ENCODE peak calls at places on chromosomes 7 and 10, in seven cellular contexts. One of them, this sample, is unnamed. For H3K27me3, the result is how much of the 10 kb centered on the place peaks cover.

GRCh38 chr7:107495516-107495915 is 25.7 kb downstream of the GPR22 start:
- DNase-seq in uterus: no peak
- DNase-seq in H1: no peak
- DNase-seq in thyroid gland: no peak
- DNase-seq in body of pancreas: no peak
- DNase-seq in right lobe of liver: no peak
- DNase-seq in IMR-90: no peak
- DNase-seq in this sample: no peak

GRCh38 chr10:11506247-11506789 is 105.1 kb downstream of the USP6NL start:
- DNase-seq in uterus: no peak
- DNase-seq in H1: no peak
- DNase-seq in thyroid gland: no peak
- DNase-seq in body of pancreas: no peak
- DNase-seq in right lobe of liver: no peak
- DNase-seq in IMR-90: no peak
- DNase-seq in this sample: no peak

GRCh38 chr7:17408245-17408903 is 109.9 kb downstream of the AHR start:
- DNase-seq in uterus: no peak
- DNase-seq in H1: no peak
- DNase-seq in thyroid gland: peak
- DNase-seq in body of pancreas: peak
- DNase-seq in right lobe of liver: peak
- DNase-seq in IMR-90: peak
- DNase-seq in this sample: peak

GRCh38 chr7:44290250-44290616 is 35.2 kb downstream of the CAMK2B start:
- DNase-seq in uterus: no peak
- DNase-seq in H1: peak
- DNase-seq in thyroid gland: peak
- DNase-seq in body of pancreas: peak
- DNase-seq in right lobe of liver: peak
- DNase-seq in IMR-90: no peak
- DNase-seq in this sample: peak

GRCh38 chr10:4215485-4215884 is 430.5 kb upstream of the KLF6 start:
- DNase-seq in uterus: no peak
- DNase-seq in H1: no peak
- DNase-seq in thyroid gland: no peak
- DNase-seq in body of pancreas: no peak
- DNase-seq in right lobe of liver: no peak
- DNase-seq in IMR-90: no peak
- DNase-seq in this sample: no peak

GRCh38 chr10:27240212-27240890 is at the start of gene ACBD5:
- DNase-seq in uterus: peak
- DNase-seq in H1: peak
- DNase-seq in thyroid gland: peak
- DNase-seq in body of pancreas: peak
- DNase-seq in right lobe of liver: peak
- DNase-seq in IMR-90: peak
- DNase-seq in this sample: peak

GRCh38 chr10:47354162-47354561 is 6.0 kb downstream of the RBP3 start:
- DNase-seq in uterus: no peak
- DNase-seq in H1: no peak
- DNase-seq in thyroid gland: no peak
- DNase-seq in body of pancreas: no peak
- DNase-seq in right lobe of liver: no peak
- DNase-seq in IMR-90: peak
- DNase-seq in this sample: no peak

GRCh38 chr10:12401466-12401865 is 52.1 kb downstream of the CAMK1D start:
- DNase-seq in uterus: no peak
- DNase-seq in H1: peak
- DNase-seq in thyroid gland: no peak
- DNase-seq in body of pancreas: no peak
- DNase-seq in right lobe of liver: no peak
- DNase-seq in IMR-90: no peak
- DNase-seq in this sample: no peak

GRCh38 chr7:17690030-17690429 is 250.3 kb downstream of the SNX13 start:
- DNase-seq in uterus: no peak
- DNase-seq in H1: no peak
- DNase-seq in thyroid gland: no peak
- DNase-seq in body of pancreas: no peak
- DNase-seq in right lobe of liver: no peak
- DNase-seq in IMR-90: peak
- DNase-seq in this sample: no peak

GRCh38 chr10:116038259-116038658 is 234.7 kb downstream of the GFRA1 start:
- DNase-seq in uterus: peak
- DNase-seq in H1: no peak
- DNase-seq in thyroid gland: peak
- DNase-seq in body of pancreas: peak
- DNase-seq in right lobe of liver: peak
- DNase-seq in IMR-90: peak
- DNase-seq in this sample: no peak

GRCh38 chr7:106820321-106821217 is 44.5 kb upstream of the PIK3CG start:
- DNase-seq in uterus: no peak
- DNase-seq in H1: no peak
- DNase-seq in thyroid gland: no peak
- DNase-seq in body of pancreas: no peak
- DNase-seq in right lobe of liver: no peak
- DNase-seq in IMR-90: no peak
- DNase-seq in this sample: no peak

GRCh38 chr7:917255-918117 is 37.0 kb downstream of the ADAP1 start:
- DNase-seq in uterus: no peak
- DNase-seq in H1: no peak
- DNase-seq in thyroid gland: peak
- DNase-seq in body of pancreas: peak
- DNase-seq in right lobe of liver: no peak
- DNase-seq in IMR-90: no peak
- DNase-seq in this sample: no peak

GRCh38 chr7:80498481-80499349 is 13.1 kb downstream of the GNAT3 start:
- DNase-seq in uterus: no peak
- DNase-seq in H1: no peak
- DNase-seq in thyroid gland: no peak
- DNase-seq in body of pancreas: no peak
- DNase-seq in right lobe of liver: no peak
- DNase-seq in IMR-90: peak
- DNase-seq in this sample: no peak

GRCh38 chr7:14899065-14899464 is 3.5 kb downstream of the DGKB start:
- DNase-seq in uterus: peak
- DNase-seq in H1: no peak
- DNase-seq in thyroid gland: no peak
- DNase-seq in body of pancreas: no peak
- DNase-seq in right lobe of liver: no peak
- DNase-seq in IMR-90: no peak
- DNase-seq in this sample: no peak

GRCh38 chr10:28722065-28722803 is 44.9 kb downstream of the BAMBI start:
- DNase-seq in uterus: peak
- DNase-seq in H1: peak
- DNase-seq in thyroid gland: peak
- DNase-seq in body of pancreas: peak
- DNase-seq in right lobe of liver: peak
- DNase-seq in IMR-90: peak
- DNase-seq in this sample: peak

GRCh38 chr7:106294334-106294733 is 9.6 kb upstream of the NAMPT start:
- DNase-seq in uterus: no peak
- DNase-seq in H1: no peak
- DNase-seq in thyroid gland: no peak
- DNase-seq in body of pancreas: no peak
- DNase-seq in right lobe of liver: no peak
- DNase-seq in IMR-90: no peak
- DNase-seq in this sample: no peak

GRCh38 chr10:70935125-70935625 is 46.8 kb upstream of the PCBD1 start:
- DNase-seq in uterus: no peak
- DNase-seq in H1: no peak
- DNase-seq in thyroid gland: no peak
- DNase-seq in body of pancreas: no peak
- DNase-seq in right lobe of liver: no peak
- DNase-seq in IMR-90: no peak
- DNase-seq in this sample: no peak

GRCh38 chr10:70930251-70931000 is 42.1 kb upstream of the PCBD1 start:
- DNase-seq in uterus: no peak
- DNase-seq in H1: no peak
- DNase-seq in thyroid gland: no peak
- DNase-seq in body of pancreas: no peak
- DNase-seq in right lobe of liver: no peak
- DNase-seq in IMR-90: no peak
- DNase-seq in this sample: no peak

GRCh38 chr10:70934701-70935100 is 46.3 kb upstream of the PCBD1 start:
- DNase-seq in uterus: no peak
- DNase-seq in H1: no peak
- DNase-seq in thyroid gland: no peak
- DNase-seq in body of pancreas: no peak
- DNase-seq in right lobe of liver: no peak
- DNase-seq in IMR-90: no peak
- DNase-seq in this sample: no peak

GRCh38 chr10:70931168-70931805 is 42.9 kb upstream of the PCBD1 start:
- DNase-seq in uterus: peak
- DNase-seq in H1: no peak
- DNase-seq in thyroid gland: peak
- DNase-seq in body of pancreas: no peak
- DNase-seq in right lobe of liver: no peak
- DNase-seq in IMR-90: peak
- DNase-seq in this sample: no peak

GRCh38 chr10:70932415-70933196 is 44.2 kb upstream of the PCBD1 start:
- DNase-seq in uterus: peak
- DNase-seq in H1: no peak
- DNase-seq in thyroid gland: no peak
- DNase-seq in body of pancreas: peak
- DNase-seq in right lobe of liver: no peak
- DNase-seq in IMR-90: no peak
- DNase-seq in this sample: peak
- H3K27me3 ChIP-seq in uterus: under half
- H3K27me3 ChIP-seq in H1: under half
- H3K27me3 ChIP-seq in thyroid gland: under half
- H3K27me3 ChIP-seq in body of pancreas: under half
- H3K27me3 ChIP-seq in right lobe of liver: under half
- H3K27me3 ChIP-seq in IMR-90: half or more
- H3K27me3 ChIP-seq in this sample: under half

GRCh38 chr10:96493254-96493653 is 20.5 kb downstream of the TLL2 start:
- DNase-seq in uterus: no peak
- DNase-seq in H1: no peak
- DNase-seq in thyroid gland: no peak
- DNase-seq in body of pancreas: no peak
- DNase-seq in right lobe of liver: no peak
- DNase-seq in IMR-90: no peak
- DNase-seq in this sample: no peak

GRCh38 chr10:96493871-96494525 is 19.7 kb downstream of the TLL2 start:
- DNase-seq in uterus: no peak
- DNase-seq in H1: no peak
- DNase-seq in thyroid gland: no peak
- DNase-seq in body of pancreas: no peak
- DNase-seq in right lobe of liver: no peak
- DNase-seq in IMR-90: no peak
- DNase-seq in this sample: no peak

GRCh38 chr10:96495544-96495943 is 18.2 kb downstream of the TLL2 start:
- DNase-seq in uterus: no peak
- DNase-seq in H1: no peak
- DNase-seq in thyroid gland: no peak
- DNase-seq in body of pancreas: no peak
- DNase-seq in right lobe of liver: no peak
- DNase-seq in IMR-90: no peak
- DNase-seq in this sample: no peak

GRCh38 chr10:96488161-96488935 is 25.4 kb downstream of the TLL2 start:
- DNase-seq in uterus: no peak
- DNase-seq in H1: no peak
- DNase-seq in thyroid gland: no peak
- DNase-seq in body of pancreas: no peak
- DNase-seq in right lobe of liver: no peak
- DNase-seq in IMR-90: peak
- DNase-seq in this sample: no peak

DNA sequence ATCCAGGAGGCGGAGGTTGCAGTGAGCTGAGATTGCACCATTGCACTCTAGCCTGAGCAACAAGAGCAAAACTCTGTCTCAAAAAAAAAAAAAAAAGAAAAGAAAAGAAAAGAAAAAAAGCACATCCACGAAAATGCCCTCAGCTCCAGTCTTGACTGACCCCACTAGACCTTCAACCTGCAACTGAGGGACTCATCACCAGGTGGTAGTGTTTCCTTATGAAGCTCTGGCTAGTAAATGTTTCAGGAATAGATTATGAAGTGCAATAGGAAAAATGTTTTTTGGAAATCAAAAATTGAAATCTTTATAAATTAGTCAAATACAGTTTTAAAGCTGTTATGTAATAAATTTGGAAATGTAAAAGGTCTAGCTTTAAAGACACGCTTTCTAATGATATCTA is 22.4 kb downstream of the TLL2 start:
- DNase-seq in uterus: no peak
- DNase-seq in H1: no peak
- DNase-seq in thyroid gland: no peak
- DNase-seq in body of pancreas: no peak
- DNase-seq in right lobe of liver: no peak
- DNase-seq in IMR-90: no peak
- DNase-seq in this sample: no peak
- TF ChIP-seq CTCF in uterus: no peak
- TF ChIP-seq CTCF in H1: peak
- TF ChIP-seq CTCF in thyroid gland: peak
- TF ChIP-seq CTCF in body of pancreas: peak
- TF ChIP-seq CTCF in right lobe of liver: peak
- TF ChIP-seq CTCF in IMR-90: peak
- TF ChIP-seq CTCF in this sample: no peak

GRCh38 chr7:2553108-2553507 is 2.2 kb downstream of the BRAT1 start:
- DNase-seq in uterus: no peak
- DNase-seq in H1: no peak
- DNase-seq in thyroid gland: no peak
- DNase-seq in body of pancreas: no peak
- DNase-seq in right lobe of liver: no peak
- DNase-seq in IMR-90: no peak
- DNase-seq in this sample: no peak

GRCh38 chr7:2554654-2555053 is 670 bp downstream of the BRAT1 start:
- DNase-seq in uterus: no peak
- DNase-seq in H1: no peak
- DNase-seq in thyroid gland: no peak
- DNase-seq in body of pancreas: no peak
- DNase-seq in right lobe of liver: no peak
- DNase-seq in IMR-90: no peak
- DNase-seq in this sample: no peak

GRCh38 chr7:2553831-2554581 is 1.3 kb downstream of the BRAT1 start:
- DNase-seq in uterus: no peak
- DNase-seq in H1: no peak
- DNase-seq in thyroid gland: no peak
- DNase-seq in body of pancreas: no peak
- DNase-seq in right lobe of liver: no peak
- DNase-seq in IMR-90: no peak
- DNase-seq in this sample: no peak

GRCh38 chr7:2558620-2559282 is at the start of gene IQCE:
- DNase-seq in uterus: peak
- DNase-seq in H1: peak
- DNase-seq in thyroid gland: peak
- DNase-seq in body of pancreas: peak
- DNase-seq in right lobe of liver: peak
- DNase-seq in IMR-90: peak
- DNase-seq in this sample: peak

GRCh38 chr7:2555121-2556052 is at the start of gene BRAT1:
- DNase-seq in uterus: peak
- DNase-seq in H1: peak
- DNase-seq in thyroid gland: peak
- DNase-seq in body of pancreas: peak
- DNase-seq in right lobe of liver: peak
- DNase-seq in IMR-90: peak
- DNase-seq in this sample: peak
- TF ChIP-seq POLR2A in uterus: peak
- TF ChIP-seq POLR2A in H1: no peak
- TF ChIP-seq POLR2A in thyroid gland: peak
- TF ChIP-seq POLR2A in body of pancreas: no peak
- TF ChIP-seq POLR2A in right lobe of liver: peak
- TF ChIP-seq POLR2A in IMR-90: peak
- TF ChIP-seq POLR2A in this sample: peak

GRCh38 chr10:8051109-8051781 is 3.2 kb upstream of the GATA3 start:
- DNase-seq in uterus: no peak
- DNase-seq in H1: peak
- DNase-seq in thyroid gland: no peak
- DNase-seq in body of pancreas: no peak
- DNase-seq in right lobe of liver: no peak
- DNase-seq in IMR-90: no peak
- DNase-seq in this sample: no peak
- H3K27me3 ChIP-seq in uterus: under half
- H3K27me3 ChIP-seq in H1: half or more
- H3K27me3 ChIP-seq in thyroid gland: half or more
- H3K27me3 ChIP-seq in body of pancreas: under half
- H3K27me3 ChIP-seq in right lobe of liver: under half
- H3K27me3 ChIP-seq in IMR-90: half or more
- H3K27me3 ChIP-seq in this sample: under half